ENCODE peak calls at places on chromosomes 12 and 14, in nine cellular contexts. R, F, Z, L, I, H, X, N and C are unnamed samples.

GRCh38 chr12:12270226-12270625 is 3.4 kb upstream of the LRP6 start:
- DNase-seq in X (no peak), R (no peak), I (no peak), N (no peak), F (no peak), L (no peak), H (no peak), Z (no peak), C (no peak)

GRCh38 chr12:109544955-109545531 is 28.3 kb downstream of the MMAB start:
- DNase-seq in L (peak; percentile 61), Z (no peak), R (peak; percentile 40), H (no peak), X (peak; percentile 61), N (no peak), I (no peak), F (no peak), C (no peak)

GRCh38 chr12:57610553-57611115 is 601 bp upstream of the ARHGEF25 start:
- DNase-seq in X (peak; percentile 24), R (no peak), H (no peak), L (no peak), Z (no peak), F (no peak), I (peak; percentile 70), N (peak; percentile 89), C (no peak)

GRCh38 chr14:102544034-102544744 is 34.6 kb upstream of the ANKRD9 start:
- DNase-seq in Z (no peak), L (no peak), I (no peak), R (no peak), H (peak; percentile 18), N (no peak), X (no peak), F (no peak), C (peak; percentile 86)

GRCh38 chr12:104733717-104734175 is 224.3 kb downstream of the SLC41A2 start:
- DNase-seq in R (peak; percentile 28), L (peak; percentile 28), N (no peak), X (no peak), I (no peak), Z (no peak), F (no peak), H (no peak), C (no peak)

GRCh38 chr12:23245186-23245585 is 620.2 kb downstream of the ETNK1 start:
- DNase-seq in L (no peak), H (no peak), F (no peak), R (no peak), X (no peak), N (no peak), I (no peak), Z (no peak), C (no peak)

GRCh38 chr12:64730585-64730964 is 28.6 kb downstream of the GNS start:
- DNase-seq in F (no peak), X (no peak), L (no peak), R (no peak), H (no peak), Z (no peak), N (no peak), I (no peak), C (peak; percentile 92)

GRCh38 chr12:97912943-97913342 is 450.3 kb downstream of the RMST start:
- DNase-seq in L (no peak), Z (no peak), R (peak; percentile 8), N (peak; percentile 85), H (no peak), F (no peak), X (no peak), I (no peak), C (no peak)